ENCODE peak calls at places on chromosomes 11 and 22, in four cellular contexts. X, B, R and V are unnamed samples.

GRCh38 chr11:118928870-118929495 is 3.3 kb upstream of the BCL9L start:
- DNase-seq in X (no peak), B (peak), R (peak), V (no peak)

GRCh38 chr22:27535452-27535851 is 266.1 kb downstream of the MN1 start:
- DNase-seq in X (no peak), B (no peak), R (no peak), V (no peak)

GRCh38 chr22:33272180-33272579 is 214.0 kb upstream of the SYN3 start:
- DNase-seq in X (no peak), B (no peak), R (no peak), V (no peak)

GRCh38 chr11:74717211-74717997 is 13.8 kb downstream of the CHRDL2 start:
- DNase-seq in X (no peak), B (no peak), R (no peak), V (no peak)

GRCh38 chr22:50573491-50574382 is 4.5 kb downstream of the CPT1B start:
- DNase-seq in X (no peak), B (no peak), R (no peak), V (no peak)

GRCh38 chr22:42185915-42186439 is 55.4 kb upstream of the CYP2D6 start:
- DNase-seq in X (no peak), B (no peak), R (no peak), V (no peak)

GRCh38 chr11:35617687-35618496 is at the start of gene FJX1:
- DNase-seq in X (peak), B (no peak), R (peak), V (no peak)

GRCh38 chr11:119306373-119306890 is 10.5 kb downstream of the MCAM start:
- DNase-seq in X (no peak), B (no peak), R (no peak), V (no peak)

GRCh38 chr22:48805516-48805915 is 1022.2 kb downstream of the BRD1 start:
- DNase-seq in X (no peak), B (no peak), R (no peak), V (no peak)

GRCh38 chr22:32335471-32335870 is 22.2 kb upstream of the RFPL3 start:
- DNase-seq in X (no peak), B (no peak), R (no peak), V (no peak)

GRCh38 chr11:59102259-59102765 is 4.7 kb upstream of the FAM111B start:
- DNase-seq in X (peak), B (no peak), R (no peak), V (no peak)

GRCh38 chr11:22807855-22808558 is 21.6 kb downstream of the SVIP start:
- DNase-seq in X (peak), B (no peak), R (no peak), V (no peak)

GRCh38 chr22:49192180-49192856 is 635.4 kb downstream of the BRD1 start:
- DNase-seq in X (no peak), B (no peak), R (no peak), V (no peak)

GRCh38 chr11:68142441-68143309 is 21.5 kb upstream of the CHKA start:
- DNase-seq in X (no peak), B (no peak), R (peak), V (no peak)

GRCh38 chr11:47327025-47327424 is 25.5 kb downstream of the MYBPC3 start:
- DNase-seq in X (no peak), B (no peak), R (peak), V (no peak)

GRCh38 chr11:69375316-69376154 is 81.6 kb downstream of the MYEOV start:
- DNase-seq in X (no peak), B (no peak), R (peak), V (no peak)